ENCODE peak calls at places on chromosomes 1 and 21, in nine cellular contexts. W, A, L, Y, R, O, Z, M and B are unnamed samples.

GRCh38 chr21:43195131-43196021 is 26.6 kb downstream of the CRYAA start:
- DNase-seq in W (peak), Y (no peak), L (no peak), Z (no peak), M (no peak), A (no peak), O (no peak), R (no peak), B (no peak)

GRCh38 chr1:232952514-232953175 is 2.2 kb downstream of the NTPCR start:
- DNase-seq in O (peak), W (peak), R (no peak), Y (peak), L (peak), Z (no peak), A (peak), M (peak), B (peak)

GRCh38 chr1:89041055-89041707 is 18.5 kb upstream of the GBP3 start:
- DNase-seq in M (peak), Z (no peak), W (no peak), A (no peak), O (no peak), R (no peak), L (no peak), Y (peak), B (no peak)

GRCh38 chr1:13947658-13948057 is 247.7 kb downstream of the PRDM2 start:
- DNase-seq in Z (no peak), L (no peak), A (no peak), Y (no peak), O (no peak), R (no peak), M (no peak), W (no peak), B (no peak)

GRCh38 chr1:47915677-47916353 is 81.4 kb downstream of the TRABD2B start:
- DNase-seq in Y (no peak), R (no peak), A (no peak), O (no peak), M (no peak), W (no peak), Z (no peak), L (no peak), B (peak)

GRCh38 chr1:7437608-7438395 is 333.3 kb upstream of the VAMP3 start:
- DNase-seq in M (no peak), Y (no peak), L (no peak), W (no peak), O (no peak), Z (no peak), A (no peak), R (no peak), B (no peak)

GRCh38 chr1:208036177-208036808 is 125.4 kb upstream of the CD34 start:
- DNase-seq in L (peak), Y (no peak), M (no peak), Z (no peak), R (no peak), A (no peak), O (peak), W (no peak), B (no peak)

GRCh38 chr1:198598796-198599321 is 40.0 kb upstream of the PTPRC start:
- DNase-seq in A (no peak), M (no peak), W (no peak), R (no peak), L (no peak), Z (no peak), O (no peak), Y (peak), B (no peak)

GRCh38 chr1:115219937-115220336 is 118.1 kb downstream of the NGF start:
- DNase-seq in A (no peak), Z (peak), M (peak), W (no peak), R (no peak), Y (no peak), L (no peak), O (no peak), B (no peak)

GRCh38 chr1:27122652-27123051 is 32.3 kb downstream of the SLC9A1 start:
- DNase-seq in W (no peak), O (peak), M (peak), Z (peak), A (peak), R (no peak), L (peak), Y (no peak), B (no peak)

GRCh38 chr1:29688477-29689365 is 452.4 kb downstream of the PTPRU start:
- DNase-seq in A (no peak), W (no peak), R (no peak), O (no peak), Z (no peak), M (peak), L (no peak), Y (no peak), B (no peak)

GRCh38 chr1:205365945-205366463 is 9.3 kb upstream of the KLHDC8A start:
- DNase-seq in W (no peak), L (no peak), Y (no peak), Z (no peak), O (no peak), R (no peak), A (peak), M (no peak), B (no peak)

GRCh38 chr1:194289569-194290266 is 1103.3 kb upstream of the B3GALT2 start:
- DNase-seq in A (no peak), W (no peak), M (no peak), Z (no peak), R (no peak), L (no peak), Y (peak), O (no peak), B (no peak)

GRCh38 chr1:216464489-216464888 is 41.2 kb upstream of the USH2A start:
- DNase-seq in R (no peak), L (no peak), Y (no peak), A (no peak), M (peak), W (no peak), O (peak), Z (no peak), B (no peak)

GRCh38 chr1:20355101-20355827 is 64.6 kb downstream of the VWA5B1 start:
- DNase-seq in Z (no peak), O (no peak), A (no peak), W (no peak), M (no peak), R (no peak), L (no peak), Y (no peak), B (no peak)

GRCh38 chr1:199983531-199983930 is 44.0 kb upstream of the NR5A2 start:
- DNase-seq in R (no peak), M (no peak), Z (no peak), A (no peak), Y (no peak), W (no peak), L (no peak), O (no peak), B (no peak)

GRCh38 chr1:87682565-87682964 is 353.9 kb downstream of the LMO4 start:
- DNase-seq in A (no peak), L (no peak), Y (no peak), R (no peak), Z (no peak), O (no peak), W (no peak), M (no peak), B (no peak)

GRCh38 chr1:5950201-5950895 is 41.9 kb downstream of the NPHP4 start:
- DNase-seq in R (no peak), Y (peak), O (no peak), Z (no peak), L (no peak), M (no peak), A (no peak), W (no peak), B (no peak)

GRCh38 chr21:25383545-25383944 is 223.7 kb downstream of the MRPL39 start:
- DNase-seq in Y (peak), A (no peak), Z (no peak), O (no peak), W (no peak), R (no peak), L (no peak), M (no peak), B (no peak)

GRCh38 chr1:64474639-64475038 is 4.7 kb downstream of the CACHD1 start:
- DNase-seq in R (no peak), L (no peak), A (no peak), O (no peak), W (no peak), Z (peak), Y (no peak), M (peak), B (no peak)

GRCh38 chr1:76285578-76286135 is 211.1 kb downstream of the ST6GALNAC3 start:
- DNase-seq in Y (no peak), M (no peak), Z (no peak), W (no peak), A (no peak), L (no peak), O (no peak), R (no peak), B (no peak)

GRCh38 chr1:3319874-3320245 is 134.6 kb upstream of the ARHGEF16 start:
- DNase-seq in L (peak), M (peak), A (peak), W (peak), O (peak), Z (peak), Y (peak), R (no peak), B (no peak)

GRCh38 chr1:172727956-172728603 is 69.2 kb downstream of the FASLG start:
- DNase-seq in L (peak), O (peak), W (peak), R (no peak), Z (no peak), A (no peak), Y (peak), M (no peak), B (peak)

GRCh38 chr1:202643397-202644218 is 66.6 kb downstream of the SYT2 start:
- DNase-seq in M (no peak), A (no peak), L (peak), Y (no peak), Z (no peak), W (peak), R (no peak), O (no peak), B (no peak)

GRCh38 chr1:60281360-60281932 is 207.9 kb upstream of the C1orf87 start:
- DNase-seq in A (peak), O (peak), M (peak), L (peak), Y (peak), Z (peak), R (no peak), W (peak), B (peak)

GRCh38 chr1:9615316-9616063 is 26.8 kb downstream of the TMEM201 start:
- DNase-seq in W (peak), M (peak), Y (peak), R (peak), O (peak), Z (no peak), L (peak), A (no peak), B (no peak)

GRCh38 chr1:95041491-95042165 is 31.1 kb downstream of the ALG14 start:
- DNase-seq in W (peak), R (no peak), Z (peak), M (peak), O (peak), L (peak), A (peak), Y (peak), B (no peak)

GRCh38 chr1:202639500-202639899 is 70.8 kb downstream of the SYT2 start:
- DNase-seq in Z (no peak), M (no peak), Y (no peak), W (no peak), L (no peak), R (no peak), O (no peak), A (no peak), B (no peak)

GRCh38 chr1:198373376-198373775 is 167.1 kb downstream of the ATP6V1G3 start:
- DNase-seq in M (no peak), Z (no peak), O (no peak), Y (no peak), R (no peak), W (no peak), L (no peak), A (no peak), B (no peak)

GRCh38 chr1:66326867-66327266 is 207.1 kb upstream of the SGIP1 start:
- DNase-seq in Z (no peak), O (no peak), Y (no peak), R (no peak), M (no peak), A (no peak), W (no peak), L (no peak), B (no peak)

GRCh38 chr1:193199940-193200339 is 13.5 kb upstream of the B3GALT2 start:
- DNase-seq in O (no peak), Y (no peak), R (no peak), Z (no peak), M (no peak), L (no peak), A (no peak), W (no peak), B (no peak)

GRCh38 chr1:159978107-159978398 is 24.0 kb upstream of the SLAMF9 start:
- DNase-seq in W (no peak), L (no peak), O (no peak), Y (no peak), A (no peak), R (no peak), Z (no peak), M (no peak), B (no peak)

GRCh38 chr1:1847061-1847460 is 43.8 kb downstream of the GNB1 start:
- DNase-seq in L (no peak), Z (no peak), R (no peak), A (no peak), W (no peak), M (peak), Y (no peak), O (no peak), B (no peak)

GRCh38 chr1:112744019-112744578 is 29.0 kb upstream of the PPM1J start:
- DNase-seq in R (no peak), A (no peak), W (no peak), O (no peak), L (no peak), M (peak), Y (no peak), Z (peak), B (peak)

GRCh38 chr1:56453016-56453721 is 126.2 kb downstream of the PLPP3 start:
- DNase-seq in M (no peak), A (no peak), Z (peak), W (no peak), L (no peak), Y (no peak), R (no peak), O (no peak), B (no peak)

GRCh38 chr1:197224160-197224559 is 43.9 kb upstream of the CRB1 start:
- DNase-seq in O (no peak), Z (no peak), W (no peak), L (no peak), R (no peak), A (no peak), Y (no peak), M (no peak), B (no peak)